ENCODE peak calls at places on chromosome 10, in ten cellular contexts. M is B cell, Q is OCI-LY7, E is AG04449, B is Peyer's patch, T is neural progenitor cell, U is kidney epithelial cell, J is adrenal gland, Y is GM10248, X is heart right ventricle. D is an unnamed sample.
A peak's percentile ranks its signal among the peaks of the same experiment; 100 is the strongest.

GRCh38 chr10:123642697-123643096 is 23.5 kb upstream of the GPR26 start:
- DNase-seq in T (no peak), B (no peak), E (no peak), Q (no peak), U (no peak), Y (no peak), M (no peak), J (no peak), X (no peak), D (no peak)

GRCh38 chr10:126527645-126528319 is 139.5 kb upstream of the ADAM12 start:
- DNase-seq in X (no peak), M (no peak), Q (no peak), E (no peak), T (no peak), U (no peak), J (no peak), B (no peak), Y (no peak), D (no peak)

GRCh38 chr10:80896959-80897358 is 359.3 kb downstream of the SH2D4B start:
- DNase-seq in E (no peak), Y (no peak), B (no peak), U (no peak), J (no peak), T (no peak), Q (no peak), M (no peak), X (no peak), D (no peak)

GRCh38 chr10:6755891-6756460 is 175.9 kb upstream of the PRKCQ start:
- DNase-seq in E (no peak), B (no peak), X (no peak), Y (peak; percentile 16), M (no peak), J (no peak), T (no peak), U (no peak), Q (no peak), D (no peak)

GRCh38 chr10:31706921-31707571 is 221.6 kb downstream of the ARHGAP12 start:
- DNase-seq in Q (no peak), T (peak; percentile 28), J (peak; percentile 61), E (no peak), X (peak; percentile 51), U (no peak), Y (no peak), B (no peak), M (peak; percentile 11), D (no peak)

GRCh38 chr10:78552261-78552811 is 516.4 kb upstream of the ZMIZ1 start:
- DNase-seq in Y (no peak), M (no peak), X (peak; percentile 66), U (no peak), T (no peak), B (no peak), J (peak; percentile 54), E (peak; percentile 37), Q (peak; percentile 61), D (no peak)

GRCh38 chr10:125038637-125039036 is 96.7 kb downstream of the ZRANB1 start:
- DNase-seq in B (peak; percentile 81), Y (no peak), X (peak; percentile 69), M (no peak), E (no peak), T (no peak), U (no peak), J (peak; percentile 46), Q (peak; percentile 29), D (no peak)

GRCh38 chr10:77925795-77926565 is 575 bp downstream of the DLG5 start:
- DNase-seq in T (peak; percentile 72), X (peak; percentile 27), Y (peak; percentile 56), E (no peak), U (no peak), B (peak; percentile 66), M (peak; percentile 16), J (no peak), Q (no peak), D (peak; percentile 39)

GRCh38 chr10:44173558-44173894 is 211.4 kb downstream of the CXCL12 start:
- DNase-seq in Q (no peak), Y (no peak), X (no peak), J (no peak), T (no peak), E (no peak), M (no peak), B (no peak), U (no peak), D (no peak)

GRCh38 chr10:87930141-87930540 is 66.7 kb downstream of the PTEN start:
- DNase-seq in X (no peak), B (no peak), J (no peak), Q (no peak), M (no peak), U (no peak), E (no peak), T (no peak), Y (no peak), D (no peak)

GRCh38 chr10:124537166-124537725 is 75.6 kb downstream of the LHPP start:
- DNase-seq in J (no peak), X (no peak), E (no peak), B (no peak), M (no peak), T (no peak), U (no peak), Q (no peak), Y (no peak), D (no peak)

DNA sequence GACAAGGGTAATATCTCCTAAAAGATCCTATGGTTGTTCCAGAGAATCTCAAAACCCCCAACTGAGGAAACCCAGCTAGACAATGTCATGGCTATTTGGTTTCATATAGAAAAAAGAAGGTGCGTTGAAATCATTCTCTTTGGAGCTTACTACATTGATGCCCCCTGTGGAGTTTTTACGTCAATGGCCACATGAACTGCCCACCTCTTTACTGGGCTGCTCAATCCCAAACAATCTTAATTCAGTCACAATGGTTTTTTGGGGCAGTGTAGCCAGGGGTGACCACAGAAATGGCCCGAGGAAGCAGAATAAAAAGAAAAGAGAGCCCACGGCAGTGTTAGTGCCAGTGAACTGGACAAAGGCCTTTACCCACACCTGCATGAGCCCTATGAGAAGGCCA is 7.8 kb downstream of the RBP4 start:
- DNase-seq in E (no peak), Q (no peak), T (no peak), Y (no peak), X (no peak), U (no peak), M (no peak), J (no peak), B (no peak), D (no peak)
- TF ChIP-seq CTCF in E (no peak), Q (no peak), T (no peak), Y (no peak), X (no peak), U (no peak), M (no peak), J (no peak), B (no peak), D (no peak)

GRCh38 chr10:71134732-71135211 is 77.6 kb upstream of the UNC5B start:
- DNase-seq in Y (no peak), J (no peak), B (no peak), E (no peak), Q (no peak), M (no peak), X (no peak), U (no peak), T (no peak), D (no peak)
- TF ChIP-seq CTCF in Y (no peak), J (no peak), B (no peak), E (no peak), Q (no peak), M (no peak), X (no peak), U (no peak), T (no peak), D (no peak)

GRCh38 chr10:89853796-89854195 is 152.4 kb downstream of the KIF20B start:
- DNase-seq in Y (no peak), E (no peak), B (no peak), Q (no peak), J (no peak), U (no peak), M (no peak), T (peak; percentile 55), X (no peak), D (no peak)
- TF ChIP-seq CTCF in Y (no peak), E (no peak), B (no peak), Q (peak; percentile 32), J (no peak), U (peak; percentile 27), M (no peak), T (peak; percentile 67), X (no peak), D (no peak)

DNA sequence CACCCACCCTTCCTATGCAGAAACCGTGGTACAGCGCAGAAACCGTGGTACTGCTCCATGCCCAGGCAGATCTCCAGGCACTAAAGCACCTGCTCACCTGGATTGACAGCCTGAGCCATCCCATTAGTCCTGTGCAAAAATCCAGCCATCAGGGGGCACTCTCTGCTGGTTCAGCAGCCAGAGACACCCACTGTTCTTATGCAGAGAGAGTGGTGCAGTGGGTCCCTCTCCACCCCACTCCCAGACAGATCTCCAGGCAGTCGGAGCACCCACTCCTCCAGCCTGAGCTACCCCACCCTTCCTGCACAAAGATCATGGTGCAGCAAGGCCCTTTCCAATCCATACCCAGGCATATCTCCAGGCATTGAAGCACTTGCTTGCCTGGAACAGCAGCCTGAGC is 219.8 kb downstream of the CTNNA3 start:
- DNase-seq in T (no peak), X (no peak), Y (no peak), J (no peak), E (no peak), B (peak; percentile 48), U (no peak), M (no peak), Q (no peak), D (no peak)
- TF ChIP-seq CTCF in T (peak; percentile 12), X (no peak), Y (no peak), J (no peak), E (no peak), B (no peak), U (no peak), M (no peak), Q (peak; percentile 28), D (no peak)

GRCh38 chr10:100827819-100828743 is 82.7 kb downstream of the PAX2 start:
- DNase-seq in Q (no peak), E (no peak), X (no peak), M (peak; percentile 66), U (no peak), J (no peak), B (peak; percentile 58), T (peak; percentile 92), Y (peak; percentile 60), D (peak; percentile 43)
- TF ChIP-seq CTCF in Q (no peak), E (no peak), X (no peak), M (no peak), U (no peak), J (no peak), B (no peak), T (peak; percentile 42), Y (peak; percentile 26), D (no peak)

D was measured in natural killer cell.